ENCODE peak calls at places on chromosomes 4 and X, in four cellular contexts. O is NCI-H146, D is neural progenitor cell, W is GM23248. K is an unnamed sample.
A peak's percentile ranks its signal among the peaks of the same experiment; 100 is the strongest.

GRCh38 chr4:77437079-77437478 is 168.5 kb upstream of the CXCL13 start:
- DNase-seq in O (no peak), D (no peak), W (no peak), K (no peak)

GRCh38 chrX:22987452-22987851 is 12.3 kb upstream of the DDX53 start:
- DNase-seq in O (no peak), D (no peak), W (peak; percentile 26), K (no peak)

GRCh38 chr4:183256756-183257385 is 63.2 kb downstream of the CLDN22 start:
- DNase-seq in O (peak; percentile 39), D (peak; percentile 76), W (peak; percentile 75), K (peak; percentile 56)

GRCh38 chr4:128354205-128354821 is 66.7 kb upstream of the PGRMC2 start:
- DNase-seq in O (no peak), D (no peak), W (peak; percentile 79), K (peak; percentile 93)

GRCh38 chr4:16443504-16444088 is 217.3 kb upstream of the TAPT1 start:
- DNase-seq in O (peak; percentile 11), D (peak; percentile 56), W (peak; percentile 58), K (no peak)

GRCh38 chr4:105933083-105933482 is 37.8 kb downstream of the NPNT start:
- DNase-seq in O (no peak), D (no peak), W (no peak), K (no peak)

GRCh38 chr4:1874207-1874606 is 3.0 kb downstream of the NSD2 start:
- DNase-seq in O (peak; percentile 21), D (no peak), W (no peak), K (no peak)

GRCh38 chr4:163380703-163381102 is 37.0 kb downstream of the NPY5R start:
- DNase-seq in O (no peak), D (no peak), W (no peak), K (no peak)

GRCh38 chr4:128979934-128980333 is 113.4 kb downstream of the SCLT1 start:
- DNase-seq in O (no peak), D (no peak), W (peak; percentile 90), K (no peak)

GRCh38 chrX:1491851-1492349 is 39.2 kb upstream of the ASMTL start:
- DNase-seq in O (no peak), D (peak; percentile 74), W (peak; percentile 14), K (no peak)

GRCh38 chr4:16329132-16329796 is 103.0 kb upstream of the TAPT1 start:
- DNase-seq in O (no peak), D (no peak), W (peak; percentile 0), K (no peak)

GRCh38 chr4:113293673-113294072 is 244.2 kb downstream of the ANK2 start:
- DNase-seq in O (no peak), D (peak; percentile 25), W (peak; percentile 66), K (peak; percentile 12)

GRCh38 chrX:133151320-133151719 is 54.4 kb upstream of the USP26 start:
- DNase-seq in O (no peak), D (no peak), W (peak; percentile 14), K (no peak)

GRCh38 chrX:68090266-68090665 is 343.0 kb downstream of the OPHN1 start:
- DNase-seq in O (no peak), D (no peak), W (no peak), K (no peak)

GRCh38 chr4:185426960-185427688 is 1.4 kb upstream of the UFSP2 start:
- DNase-seq in O (no peak), D (no peak), W (no peak), K (no peak)

GRCh38 chr4:81811562-81812293 is 340.0 kb upstream of the RASGEF1B start:
- DNase-seq in O (peak; percentile 85), D (no peak), W (no peak), K (no peak)

GRCh38 chr4:25161599-25161960 is 1.3 kb upstream of the SEPSECS start:
- DNase-seq in O (no peak), D (no peak), W (peak; percentile 50), K (no peak)

GRCh38 chrX:15150578-15150977 is 119.3 kb downstream of the ASB9 start:
- DNase-seq in O (no peak), D (no peak), W (no peak), K (no peak)